ENCODE peak calls at places on chromosomes 1 and 21, in eight cellular contexts. N is COR-L47; V is breast epithelium; E is stomach; U is activated CD4-positive, alpha-beta T cell treated with anti-CD3 and anti-CD28 coated beads, Interleukin-2, amount 50 U/mL, for 4 hours; R is ELR; S is amniotic stem cell; D is NCI-H524 treated with DMSO at 0.1 percent for 48 hours. K is an unnamed sample.
A peak's percentile ranks its signal among the peaks of the same experiment; 100 is the strongest.

GRCh38 chr1:18447509-18448220 is 33.1 kb upstream of the KLHDC7A start:
- DNase-seq in N (no peak), E (no peak), V (no peak), S (no peak), U (no peak), D (no peak), R (no peak), K (no peak)

GRCh38 chr21:44856131-44856530 is 17.4 kb downstream of the PTTG1IP start:
- DNase-seq in S (no peak), E (no peak), D (no peak), N (no peak), U (no peak), V (no peak), R (no peak), K (no peak)

GRCh38 chr1:89198500-89199072 is at the start of gene GBP4:
- DNase-seq in N (no peak), R (peak; percentile 41), U (peak; percentile 41), S (no peak), D (no peak), V (no peak), E (peak; percentile 42), K (peak; percentile 64)

GRCh38 chr1:179141592-179142244 is 59.8 kb downstream of the TOR3A start:
- DNase-seq in V (no peak), E (no peak), N (no peak), S (peak; percentile 44), R (peak; percentile 86), D (no peak), U (peak; percentile 33), K (no peak)

GRCh38 chr1:108584320-108584968 is 24.5 kb downstream of the EEIG2 start:
- DNase-seq in E (no peak), N (no peak), U (no peak), V (no peak), D (no peak), R (no peak), S (no peak), K (no peak)

GRCh38 chr1:194776657-194777056 is 1590.2 kb upstream of the B3GALT2 start:
- DNase-seq in D (no peak), R (no peak), V (no peak), E (no peak), N (no peak), U (no peak), S (no peak), K (no peak)

GRCh38 chr1:63619558-63619957 is 26.3 kb downstream of the PGM1 start:
- DNase-seq in D (no peak), R (no peak), S (no peak), N (no peak), V (no peak), U (no peak), E (no peak), K (no peak)

GRCh38 chr1:116772648-116773045 is 18.4 kb downstream of the CD2 start:
- DNase-seq in R (no peak), D (no peak), N (no peak), S (no peak), U (no peak), E (no peak), V (no peak), K (no peak)

K was measured in Peyer's patch.